ENCODE peak calls at places on chromosomes 2 and 18, in nine cellular contexts. One of them, this sample, is unnamed.

GRCh38 chr2:104702451-104702850 is 151.5 kb upstream of the POU3F3 start:
- DNase-seq in IMR-90: no peak
- DNase-seq in naive thymus-derived CD4-positive, alpha-beta T cell: no peak
- DNase-seq in H1: no peak
- DNase-seq in effector memory CD4-positive, alpha-beta T cell: no peak
- DNase-seq in stomach: no peak
- DNase-seq in cardiac muscle cell: no peak
- DNase-seq in A549: no peak
- DNase-seq in PC-9: no peak
- DNase-seq in this sample: no peak

GRCh38 chr18:22173221-22173927 is 4.0 kb downstream of the GATA6 start:
- DNase-seq in IMR-90: no peak
- DNase-seq in naive thymus-derived CD4-positive, alpha-beta T cell: no peak
- DNase-seq in H1: no peak
- DNase-seq in effector memory CD4-positive, alpha-beta T cell: no peak
- DNase-seq in stomach: no peak
- DNase-seq in cardiac muscle cell: no peak
- DNase-seq in A549: no peak
- DNase-seq in PC-9: no peak
- DNase-seq in this sample: no peak

GRCh38 chr2:175892046-175892445 is 110.0 kb downstream of the LNPK start:
- DNase-seq in IMR-90: no peak
- DNase-seq in naive thymus-derived CD4-positive, alpha-beta T cell: no peak
- DNase-seq in H1: no peak
- DNase-seq in effector memory CD4-positive, alpha-beta T cell: no peak
- DNase-seq in stomach: no peak
- DNase-seq in cardiac muscle cell: no peak
- DNase-seq in A549: no peak
- DNase-seq in PC-9: no peak
- DNase-seq in this sample: no peak

GRCh38 chr2:46802665-46803550 is 112.7 kb downstream of the MCFD2 start:
- DNase-seq in IMR-90: no peak
- DNase-seq in naive thymus-derived CD4-positive, alpha-beta T cell: no peak
- DNase-seq in H1: no peak
- DNase-seq in effector memory CD4-positive, alpha-beta T cell: no peak
- DNase-seq in stomach: no peak
- DNase-seq in cardiac muscle cell: no peak
- DNase-seq in A549: no peak
- DNase-seq in PC-9: no peak
- DNase-seq in this sample: no peak

GRCh38 chr2:25504266-25504665 is 162.5 kb upstream of the DNMT3A start:
- DNase-seq in IMR-90: no peak
- DNase-seq in naive thymus-derived CD4-positive, alpha-beta T cell: no peak
- DNase-seq in H1: no peak
- DNase-seq in effector memory CD4-positive, alpha-beta T cell: no peak
- DNase-seq in stomach: no peak
- DNase-seq in cardiac muscle cell: no peak
- DNase-seq in A549: no peak
- DNase-seq in PC-9: no peak
- DNase-seq in this sample: no peak

GRCh38 chr18:77250501-77250925 is 865 bp downstream of the GALR1 start:
- DNase-seq in IMR-90: no peak
- DNase-seq in naive thymus-derived CD4-positive, alpha-beta T cell: no peak
- DNase-seq in H1: peak; percentile 74
- DNase-seq in effector memory CD4-positive, alpha-beta T cell: no peak
- DNase-seq in stomach: no peak
- DNase-seq in cardiac muscle cell: no peak
- DNase-seq in A549: no peak
- DNase-seq in PC-9: no peak
- DNase-seq in this sample: no peak

GRCh38 chr2:61218076-61218816 is 56.3 kb downstream of the C2orf74 start:
- DNase-seq in IMR-90: no peak
- DNase-seq in naive thymus-derived CD4-positive, alpha-beta T cell: no peak
- DNase-seq in H1: no peak
- DNase-seq in effector memory CD4-positive, alpha-beta T cell: no peak
- DNase-seq in stomach: no peak
- DNase-seq in cardiac muscle cell: no peak
- DNase-seq in A549: no peak
- DNase-seq in PC-9: peak; percentile 58
- DNase-seq in this sample: no peak

GRCh38 chr18:9094307-9095226 is 7.9 kb upstream of the NDUFV2 start:
- DNase-seq in IMR-90: peak; percentile 94
- DNase-seq in naive thymus-derived CD4-positive, alpha-beta T cell: no peak
- DNase-seq in H1: no peak
- DNase-seq in effector memory CD4-positive, alpha-beta T cell: no peak
- DNase-seq in stomach: no peak
- DNase-seq in cardiac muscle cell: peak; percentile 71
- DNase-seq in A549: peak; percentile 35
- DNase-seq in PC-9: peak; percentile 84
- DNase-seq in this sample: no peak

GRCh38 chr2:112077814-112078213 is 22.7 kb downstream of the TMEM87B start:
- DNase-seq in IMR-90: no peak
- DNase-seq in naive thymus-derived CD4-positive, alpha-beta T cell: no peak
- DNase-seq in H1: no peak
- DNase-seq in effector memory CD4-positive, alpha-beta T cell: no peak
- DNase-seq in stomach: no peak
- DNase-seq in cardiac muscle cell: no peak
- DNase-seq in A549: no peak
- DNase-seq in PC-9: no peak
- DNase-seq in this sample: no peak

GRCh38 chr2:109736177-109736827 is 57.8 kb upstream of the RGPD5 start:
- DNase-seq in IMR-90: peak; percentile 65
- DNase-seq in naive thymus-derived CD4-positive, alpha-beta T cell: no peak
- DNase-seq in H1: no peak
- DNase-seq in effector memory CD4-positive, alpha-beta T cell: no peak
- DNase-seq in stomach: peak; percentile 55
- DNase-seq in cardiac muscle cell: peak; percentile 80
- DNase-seq in A549: peak; percentile 17
- DNase-seq in PC-9: peak; percentile 38
- DNase-seq in this sample: no peak

GRCh38 chr18:7830468-7830867 is 263.4 kb downstream of the PTPRM start:
- DNase-seq in IMR-90: no peak
- DNase-seq in naive thymus-derived CD4-positive, alpha-beta T cell: no peak
- DNase-seq in H1: no peak
- DNase-seq in effector memory CD4-positive, alpha-beta T cell: no peak
- DNase-seq in stomach: no peak
- DNase-seq in cardiac muscle cell: no peak
- DNase-seq in A549: no peak
- DNase-seq in PC-9: no peak
- DNase-seq in this sample: no peak

GRCh38 chr2:26564121-26564520 is 77.0 kb downstream of the CIB4 start:
- DNase-seq in IMR-90: no peak
- DNase-seq in naive thymus-derived CD4-positive, alpha-beta T cell: no peak
- DNase-seq in H1: no peak
- DNase-seq in effector memory CD4-positive, alpha-beta T cell: no peak
- DNase-seq in stomach: no peak
- DNase-seq in cardiac muscle cell: no peak
- DNase-seq in A549: no peak
- DNase-seq in PC-9: no peak
- DNase-seq in this sample: no peak

GRCh38 chr2:214671330-214671850 is 138.1 kb downstream of the BARD1 start:
- DNase-seq in IMR-90: no peak
- DNase-seq in naive thymus-derived CD4-positive, alpha-beta T cell: no peak
- DNase-seq in H1: no peak
- DNase-seq in effector memory CD4-positive, alpha-beta T cell: no peak
- DNase-seq in stomach: no peak
- DNase-seq in cardiac muscle cell: no peak
- DNase-seq in A549: no peak
- DNase-seq in PC-9: peak; percentile 36
- DNase-seq in this sample: no peak

GRCh38 chr2:121066526-121066925 is 218.5 kb downstream of the TFCP2L1 start:
- DNase-seq in IMR-90: no peak
- DNase-seq in naive thymus-derived CD4-positive, alpha-beta T cell: no peak
- DNase-seq in H1: no peak
- DNase-seq in effector memory CD4-positive, alpha-beta T cell: no peak
- DNase-seq in stomach: no peak
- DNase-seq in cardiac muscle cell: no peak
- DNase-seq in A549: no peak
- DNase-seq in PC-9: no peak
- DNase-seq in this sample: no peak
- H3K9me3 ChIP-seq in IMR-90: peaks cover 6% of the 10 kb centered on the region
- H3K9me3 ChIP-seq in naive thymus-derived CD4-positive, alpha-beta T cell: no peaks in the 10 kb centered on the region
- H3K9me3 ChIP-seq in H1: no peaks in the 10 kb centered on the region
- H3K9me3 ChIP-seq in effector memory CD4-positive, alpha-beta T cell: no peaks in the 10 kb centered on the region
- H3K9me3 ChIP-seq in stomach: no peaks in the 10 kb centered on the region
- H3K9me3 ChIP-seq in cardiac muscle cell: no peaks in the 10 kb centered on the region
- H3K9me3 ChIP-seq in A549: no peaks in the 10 kb centered on the region
- H3K9me3 ChIP-seq in PC-9: no peaks in the 10 kb centered on the region
- H3K9me3 ChIP-seq in this sample: no peaks in the 10 kb centered on the region

GRCh38 chr18:59270689-59271257 is 2.5 kb downstream of the RAX start:
- DNase-seq in IMR-90: no peak
- DNase-seq in naive thymus-derived CD4-positive, alpha-beta T cell: no peak
- DNase-seq in H1: peak; percentile 51
- DNase-seq in effector memory CD4-positive, alpha-beta T cell: no peak
- DNase-seq in stomach: no peak
- DNase-seq in cardiac muscle cell: no peak
- DNase-seq in A549: no peak
- DNase-seq in PC-9: no peak
- DNase-seq in this sample: no peak

GRCh38 chr18:59268722-59269562 is 4.3 kb downstream of the RAX start:
- DNase-seq in IMR-90: no peak
- DNase-seq in naive thymus-derived CD4-positive, alpha-beta T cell: no peak
- DNase-seq in H1: peak; percentile 89
- DNase-seq in effector memory CD4-positive, alpha-beta T cell: no peak
- DNase-seq in stomach: no peak
- DNase-seq in cardiac muscle cell: peak; percentile 36
- DNase-seq in A549: peak; percentile 57
- DNase-seq in PC-9: no peak
- DNase-seq in this sample: no peak

GRCh38 chr18:59268127-59268721 is 5.0 kb downstream of the RAX start:
- DNase-seq in IMR-90: no peak
- DNase-seq in naive thymus-derived CD4-positive, alpha-beta T cell: no peak
- DNase-seq in H1: no peak
- DNase-seq in effector memory CD4-positive, alpha-beta T cell: no peak
- DNase-seq in stomach: no peak
- DNase-seq in cardiac muscle cell: no peak
- DNase-seq in A549: no peak
- DNase-seq in PC-9: no peak
- DNase-seq in this sample: no peak

GRCh38 chr18:59271606-59272220 is 1.5 kb downstream of the RAX start:
- DNase-seq in IMR-90: no peak
- DNase-seq in naive thymus-derived CD4-positive, alpha-beta T cell: no peak
- DNase-seq in H1: no peak
- DNase-seq in effector memory CD4-positive, alpha-beta T cell: no peak
- DNase-seq in stomach: no peak
- DNase-seq in cardiac muscle cell: no peak
- DNase-seq in A549: no peak
- DNase-seq in PC-9: no peak
- DNase-seq in this sample: no peak

GRCh38 chr18:59269563-59270214 is 3.6 kb downstream of the RAX start:
- DNase-seq in IMR-90: no peak
- DNase-seq in naive thymus-derived CD4-positive, alpha-beta T cell: no peak
- DNase-seq in H1: no peak
- DNase-seq in effector memory CD4-positive, alpha-beta T cell: no peak
- DNase-seq in stomach: no peak
- DNase-seq in cardiac muscle cell: no peak
- DNase-seq in A549: no peak
- DNase-seq in PC-9: no peak
- DNase-seq in this sample: no peak
- H3K9me3 ChIP-seq in IMR-90: peaks cover 27% of the 10 kb centered on the region
- H3K9me3 ChIP-seq in naive thymus-derived CD4-positive, alpha-beta T cell: no peaks in the 10 kb centered on the region
- H3K9me3 ChIP-seq in H1: no peaks in the 10 kb centered on the region
- H3K9me3 ChIP-seq in effector memory CD4-positive, alpha-beta T cell: no peaks in the 10 kb centered on the region
- H3K9me3 ChIP-seq in stomach: no peaks in the 10 kb centered on the region
- H3K9me3 ChIP-seq in cardiac muscle cell: no peaks in the 10 kb centered on the region
- H3K9me3 ChIP-seq in A549: no peaks in the 10 kb centered on the region
- H3K9me3 ChIP-seq in PC-9: no peaks in the 10 kb centered on the region
- H3K9me3 ChIP-seq in this sample: no peaks in the 10 kb centered on the region

DNA sequence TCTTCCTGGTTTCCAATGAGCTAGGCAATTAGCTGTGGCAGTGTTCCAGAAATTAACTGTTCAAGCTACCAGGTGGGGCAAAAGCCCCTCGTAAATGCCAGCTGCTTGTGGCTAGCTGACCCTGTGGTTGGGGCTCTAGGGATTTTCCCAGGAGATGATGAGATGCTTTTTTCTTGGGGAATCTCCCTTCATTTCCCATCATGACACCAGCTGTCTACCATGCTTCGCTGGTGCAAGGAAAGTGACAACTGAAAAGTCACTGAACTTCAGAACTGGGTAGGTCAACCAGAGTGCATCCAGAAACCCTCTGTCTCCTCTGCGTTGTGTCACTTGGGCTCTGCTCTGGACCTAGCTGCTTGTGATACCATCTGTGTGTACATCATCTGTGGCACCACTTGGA is 386.5 kb upstream of the DCC start:
- DNase-seq in IMR-90: no peak
- DNase-seq in naive thymus-derived CD4-positive, alpha-beta T cell: no peak
- DNase-seq in H1: no peak
- DNase-seq in effector memory CD4-positive, alpha-beta T cell: no peak
- DNase-seq in stomach: no peak
- DNase-seq in cardiac muscle cell: no peak
- DNase-seq in A549: no peak
- DNase-seq in PC-9: no peak
- DNase-seq in this sample: no peak
- H3K9me3 ChIP-seq in IMR-90: peaks cover 14% of the 10 kb centered on the region
- H3K9me3 ChIP-seq in naive thymus-derived CD4-positive, alpha-beta T cell: no peaks in the 10 kb centered on the region
- H3K9me3 ChIP-seq in H1: peaks cover 2% of the 10 kb centered on the region
- H3K9me3 ChIP-seq in effector memory CD4-positive, alpha-beta T cell: no peaks in the 10 kb centered on the region
- H3K9me3 ChIP-seq in stomach: no peaks in the 10 kb centered on the region
- H3K9me3 ChIP-seq in cardiac muscle cell: no peaks in the 10 kb centered on the region
- H3K9me3 ChIP-seq in A549: no peaks in the 10 kb centered on the region
- H3K9me3 ChIP-seq in PC-9: no peaks in the 10 kb centered on the region
- H3K9me3 ChIP-seq in this sample: no peaks in the 10 kb centered on the region

DNA sequence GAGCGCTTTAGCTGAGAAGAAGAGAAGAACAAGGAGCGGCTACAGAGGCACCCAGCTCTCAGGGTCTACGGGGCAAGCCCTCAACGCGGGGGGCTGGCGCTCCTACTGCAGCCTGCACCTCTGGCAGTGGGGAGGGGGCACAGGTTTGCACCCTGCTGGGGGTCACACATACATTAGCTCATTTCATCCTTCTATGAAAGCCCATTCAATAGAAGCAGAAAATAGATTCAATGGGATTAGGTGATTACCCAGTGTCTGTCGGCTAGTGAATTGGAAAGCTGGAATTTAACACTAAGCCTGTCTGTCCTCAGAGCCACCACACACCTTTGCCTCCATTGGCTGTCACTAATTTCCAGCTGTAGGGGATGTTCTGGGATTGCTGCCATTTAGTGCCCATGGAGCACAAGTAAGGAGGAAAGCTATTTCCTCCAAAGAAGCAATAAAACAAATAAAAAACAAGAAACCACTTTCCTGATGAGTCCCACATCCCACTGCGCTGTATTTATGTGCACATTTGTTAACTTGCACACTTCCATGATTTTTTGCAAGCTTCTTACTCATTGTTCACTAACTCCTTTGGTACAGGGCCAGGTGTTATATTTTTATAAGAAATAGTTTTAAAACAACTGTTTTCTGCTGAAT is 319.6 kb upstream of the REV1 start:
- DNase-seq in IMR-90: peak; percentile 40
- DNase-seq in naive thymus-derived CD4-positive, alpha-beta T cell: no peak
- DNase-seq in H1: no peak
- DNase-seq in effector memory CD4-positive, alpha-beta T cell: no peak
- DNase-seq in stomach: no peak
- DNase-seq in cardiac muscle cell: no peak
- DNase-seq in A549: no peak
- DNase-seq in PC-9: no peak
- DNase-seq in this sample: no peak
- H3K9me3 ChIP-seq in IMR-90: no peaks in the 10 kb centered on the region
- H3K9me3 ChIP-seq in naive thymus-derived CD4-positive, alpha-beta T cell: no peaks in the 10 kb centered on the region
- H3K9me3 ChIP-seq in H1: no peaks in the 10 kb centered on the region
- H3K9me3 ChIP-seq in effector memory CD4-positive, alpha-beta T cell: no peaks in the 10 kb centered on the region
- H3K9me3 ChIP-seq in stomach: no peaks in the 10 kb centered on the region
- H3K9me3 ChIP-seq in cardiac muscle cell: no peaks in the 10 kb centered on the region
- H3K9me3 ChIP-seq in A549: no peaks in the 10 kb centered on the region
- H3K9me3 ChIP-seq in PC-9: no peaks in the 10 kb centered on the region
- H3K9me3 ChIP-seq in this sample: no peaks in the 10 kb centered on the region

GRCh38 chr2:233485726-233486125 is 80.9 kb downstream of the USP40 start:
- DNase-seq in IMR-90: no peak
- DNase-seq in naive thymus-derived CD4-positive, alpha-beta T cell: no peak
- DNase-seq in H1: no peak
- DNase-seq in effector memory CD4-positive, alpha-beta T cell: no peak
- DNase-seq in stomach: no peak
- DNase-seq in cardiac muscle cell: no peak
- DNase-seq in A549: no peak
- DNase-seq in PC-9: no peak
- DNase-seq in this sample: no peak
- H3K9me3 ChIP-seq in IMR-90: no peaks in the 10 kb centered on the region
- H3K9me3 ChIP-seq in naive thymus-derived CD4-positive, alpha-beta T cell: no peaks in the 10 kb centered on the region
- H3K9me3 ChIP-seq in H1: peaks cover 7% of the 10 kb centered on the region
- H3K9me3 ChIP-seq in effector memory CD4-positive, alpha-beta T cell: no peaks in the 10 kb centered on the region
- H3K9me3 ChIP-seq in stomach: no peaks in the 10 kb centered on the region
- H3K9me3 ChIP-seq in cardiac muscle cell: no peaks in the 10 kb centered on the region
- H3K9me3 ChIP-seq in A549: peaks cover 36% of the 10 kb centered on the region
- H3K9me3 ChIP-seq in PC-9: no peaks in the 10 kb centered on the region
- H3K9me3 ChIP-seq in this sample: no peaks in the 10 kb centered on the region